ENCODE peak calls at places on chromosomes 12 and 14, in nine cellular contexts. B, S, Q, O, U, V, G, N and L are unnamed samples.

GRCh38 chr14:94193776-94194175 is 19.7 kb downstream of the PPP4R4 start:
- DNase-seq in B (no peak), S (no peak), Q (no peak), O (no peak), U (no peak), V (no peak), G (no peak), N (no peak), L (no peak)

GRCh38 chr12:91109148-91109564 is 2.1 kb downstream of the LUM start:
- DNase-seq in B (peak), S (peak), Q (no peak), O (peak), U (peak), V (peak), G (peak), N (peak), L (peak)

GRCh38 chr14:80364274-80364673 is 153.0 kb upstream of the DIO2 start:
- DNase-seq in B (no peak), S (peak), Q (no peak), O (no peak), U (no peak), V (no peak), G (peak), N (no peak), L (no peak)

GRCh38 chr12:123268850-123269249 is 2.8 kb downstream of the CDK2AP1 start:
- DNase-seq in B (no peak), S (no peak), Q (no peak), O (no peak), U (no peak), V (no peak), G (no peak), N (no peak), L (no peak)

GRCh38 chr12:107228076-107228475 is 134.7 kb upstream of the CRY1 start:
- DNase-seq in B (no peak), S (no peak), Q (no peak), O (no peak), U (no peak), V (no peak), G (no peak), N (no peak), L (no peak)

GRCh38 chr14:61222388-61222787 is 58.8 kb downstream of the TMEM30B start:
- DNase-seq in B (no peak), S (peak), Q (no peak), O (no peak), U (no peak), V (no peak), G (no peak), N (no peak), L (no peak)

GRCh38 chr12:31298510-31298904 is 27.4 kb downstream of the SINHCAF start:
- DNase-seq in B (no peak), S (no peak), Q (no peak), O (no peak), U (no peak), V (no peak), G (no peak), N (no peak), L (no peak)

GRCh38 chr14:80215756-80216581 is 4.7 kb upstream of the DIO2 start:
- DNase-seq in B (no peak), S (peak), Q (no peak), O (no peak), U (no peak), V (peak), G (no peak), N (no peak), L (no peak)

GRCh38 chr12:25934461-25934860 is 24.0 kb upstream of the RASSF8 start:
- DNase-seq in B (no peak), S (no peak), Q (no peak), O (no peak), U (no peak), V (no peak), G (no peak), N (no peak), L (no peak)

GRCh38 chr12:124696689-124697476 is 129.5 kb upstream of the NCOR2 start:
- DNase-seq in B (no peak), S (no peak), Q (no peak), O (no peak), U (no peak), V (peak), G (no peak), N (no peak), L (no peak)

DNA sequence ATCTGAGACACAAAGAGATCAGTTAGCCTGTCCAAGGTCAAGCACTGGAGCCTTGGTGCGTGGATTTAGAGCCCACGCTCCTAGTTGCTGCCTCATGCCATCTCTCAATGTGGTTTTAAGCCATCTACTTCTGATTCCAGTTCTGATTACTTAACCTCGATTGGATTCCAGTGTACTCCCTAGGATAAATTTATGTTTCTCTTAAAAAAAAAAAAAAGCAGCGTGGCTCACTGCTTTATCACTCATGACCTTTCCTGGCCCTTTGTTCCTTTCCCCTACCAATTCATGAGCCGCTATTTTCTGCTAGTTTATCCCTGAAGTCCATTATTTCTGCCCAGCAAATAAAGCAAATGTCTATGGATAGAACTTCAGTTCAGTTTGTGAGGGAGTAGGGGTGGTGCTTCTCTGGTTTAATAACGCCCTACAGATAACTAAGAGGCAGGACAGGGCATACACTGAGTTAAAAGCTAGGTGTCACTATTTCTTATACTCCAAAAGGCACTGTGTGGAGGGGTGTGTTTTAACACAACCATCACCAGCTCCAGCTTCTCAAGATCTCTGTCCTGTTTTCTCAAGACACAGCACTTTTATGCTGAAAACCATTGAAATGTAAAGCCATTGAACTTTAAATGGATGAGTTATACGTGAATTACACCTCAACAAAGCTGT is 9.8 kb upstream of the PARP11 start:
- DNase-seq in B (no peak), S (peak), Q (no peak), O (no peak), U (peak), V (no peak), G (peak), N (no peak), L (no peak)
- TF ChIP-seq CTCF in B (peak), S (peak), Q (no peak), O (no peak), U (peak), V (no peak), G (peak), N (no peak), L (no peak)

DNA sequence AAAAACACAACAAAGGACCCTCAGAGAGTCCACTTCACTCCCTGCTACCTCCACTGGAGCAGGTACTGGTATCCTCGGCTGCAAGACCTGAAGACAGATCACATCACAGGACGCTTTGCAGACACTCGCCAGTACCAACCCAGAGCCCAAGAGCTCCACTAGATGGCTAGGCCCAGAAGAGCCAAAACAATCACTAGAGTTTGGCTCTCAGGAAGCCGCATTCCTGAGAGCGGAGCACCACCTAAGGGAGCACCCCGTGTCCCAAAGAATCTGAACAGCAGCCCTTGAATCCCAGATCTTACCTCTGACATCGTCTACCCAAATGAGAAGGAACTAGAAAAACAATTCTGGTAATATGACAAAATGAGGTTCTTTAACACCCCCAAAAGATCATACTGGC is 399.8 kb downstream of the RAD51B start:
- DNase-seq in B (no peak), S (no peak), Q (no peak), O (no peak), U (no peak), V (no peak), G (no peak), N (no peak), L (no peak)
- TF ChIP-seq CTCF in B (no peak), S (no peak), Q (no peak), O (no peak), U (no peak), V (no peak), G (no peak), N (no peak), L (no peak)

GRCh38 chr12:57764662-57765002 is 2.2 kb downstream of the CYP27B1 start:
- DNase-seq in B (no peak), S (no peak), Q (no peak), O (no peak), U (no peak), V (no peak), G (no peak), N (no peak), L (no peak)

GRCh38 chr12:57766464-57767311 is at the start of gene CYP27B1:
- DNase-seq in B (no peak), S (peak), Q (no peak), O (no peak), U (peak), V (no peak), G (no peak), N (no peak), L (no peak)

GRCh38 chr12:57765698-57766463 is 997 bp downstream of the CYP27B1 start:
- DNase-seq in B (no peak), S (no peak), Q (no peak), O (peak), U (no peak), V (no peak), G (no peak), N (no peak), L (no peak)

GRCh38 chr12:57763881-57764661 is 2.8 kb downstream of the CYP27B1 start:
- DNase-seq in B (no peak), S (no peak), Q (no peak), O (no peak), U (no peak), V (no peak), G (no peak), N (no peak), L (no peak)

GRCh38 chr12:57765003-57765697 is 1.7 kb downstream of the CYP27B1 start:
- DNase-seq in B (peak), S (peak), Q (no peak), O (peak), U (peak), V (peak), G (peak), N (peak), L (no peak)
- TF ChIP-seq CTCF in B (no peak), S (peak), Q (no peak), O (peak), U (peak), V (peak), G (peak), N (peak), L (no peak)

GRCh38 chr12:101573743-101574142 is 21.0 kb upstream of the MYBPC1 start:
- DNase-seq in B (no peak), S (no peak), Q (no peak), O (no peak), U (no peak), V (no peak), G (no peak), N (no peak), L (no peak)
- TF ChIP-seq CTCF in B (no peak), S (no peak), Q (no peak), O (no peak), U (no peak), V (no peak), G (no peak), N (no peak), L (no peak)

GRCh38 chr14:73949752-73950734 is at the start of the genes COQ6 and FAM161B:
- DNase-seq in B (peak), S (peak), Q (peak), O (peak), U (peak), V (peak), G (peak), N (peak), L (peak)
- TF ChIP-seq CTCF in B (no peak), S (no peak), Q (no peak), O (no peak), U (no peak), V (no peak), G (peak), N (peak), L (no peak)

GRCh38 chr12:132263061-132263360 is 66.4 kb downstream of the GALNT9 start:
- DNase-seq in B (no peak), S (no peak), Q (no peak), O (no peak), U (no peak), V (no peak), G (no peak), N (no peak), L (no peak)

GRCh38 chr12:132264086-132265010 is 65.0 kb downstream of the GALNT9 start:
- DNase-seq in B (no peak), S (no peak), Q (no peak), O (no peak), U (no peak), V (no peak), G (no peak), N (no peak), L (no peak)

GRCh38 chr12:132265056-132265800 is 64.2 kb downstream of the GALNT9 start:
- DNase-seq in B (no peak), S (no peak), Q (no peak), O (no peak), U (no peak), V (no peak), G (no peak), N (no peak), L (no peak)

GRCh38 chr12:132262256-132263060 is 66.9 kb downstream of the GALNT9 start:
- DNase-seq in B (no peak), S (no peak), Q (no peak), O (no peak), U (no peak), V (no peak), G (no peak), N (no peak), L (no peak)

GRCh38 chr12:132263451-132264065 is 65.8 kb downstream of the GALNT9 start:
- DNase-seq in B (no peak), S (no peak), Q (no peak), O (no peak), U (no peak), V (no peak), G (no peak), N (no peak), L (no peak)
- TF ChIP-seq CTCF in B (no peak), S (no peak), Q (no peak), O (no peak), U (no peak), V (no peak), G (no peak), N (no peak), L (no peak)